ENCODE peak calls at places on chromosome 1, in six cellular contexts. One of them, this sample, is unnamed.
A peak's percentile ranks its signal among the peaks of the same experiment; 100 is the strongest.

GRCh38 chr1:21342961-21343838 is 52.9 kb upstream of the ECE1 start:
- DNase-seq in naive thymus-derived CD4-positive, alpha-beta T cell: no peak
- DNase-seq in NCI-H146: no peak
- DNase-seq in occipital lobe: no peak
- DNase-seq in left lung: no peak
- DNase-seq in GM03348: no peak
- DNase-seq in this sample: no peak

GRCh38 chr1:34917017-34917416 is 12.4 kb downstream of the DLGAP3 start:
- DNase-seq in left lung: no peak
- DNase-seq in NCI-H146: no peak
- DNase-seq in occipital lobe: no peak
- DNase-seq in naive thymus-derived CD4-positive, alpha-beta T cell: no peak
- DNase-seq in GM03348: no peak
- DNase-seq in this sample: no peak

GRCh38 chr1:24970399-24970753 is 40.3 kb upstream of the RUNX3 start:
- DNase-seq in NCI-H146: no peak
- DNase-seq in naive thymus-derived CD4-positive, alpha-beta T cell: no peak
- DNase-seq in GM03348: peak; percentile 63
- DNase-seq in occipital lobe: no peak
- DNase-seq in left lung: no peak
- DNase-seq in this sample: no peak

GRCh38 chr1:198018529-198018928 is 101.4 kb downstream of the LHX9 start:
- DNase-seq in occipital lobe: no peak
- DNase-seq in NCI-H146: no peak
- DNase-seq in left lung: no peak
- DNase-seq in GM03348: peak; percentile 67
- DNase-seq in naive thymus-derived CD4-positive, alpha-beta T cell: no peak
- DNase-seq in this sample: no peak

GRCh38 chr1:6412896-6413295 is 6.8 kb downstream of the HES2 start:
- DNase-seq in naive thymus-derived CD4-positive, alpha-beta T cell: no peak
- DNase-seq in occipital lobe: no peak
- DNase-seq in GM03348: no peak
- DNase-seq in left lung: no peak
- DNase-seq in NCI-H146: peak; percentile 55
- DNase-seq in this sample: no peak

GRCh38 chr1:111302374-111302773 is 11.7 kb downstream of the CHIA start:
- DNase-seq in GM03348: no peak
- DNase-seq in NCI-H146: no peak
- DNase-seq in occipital lobe: no peak
- DNase-seq in left lung: no peak
- DNase-seq in naive thymus-derived CD4-positive, alpha-beta T cell: no peak
- DNase-seq in this sample: no peak

GRCh38 chr1:231238298-231238697 is 2.7 kb upstream of the GNPAT start:
- DNase-seq in naive thymus-derived CD4-positive, alpha-beta T cell: no peak
- DNase-seq in left lung: no peak
- DNase-seq in GM03348: no peak
- DNase-seq in occipital lobe: no peak
- DNase-seq in NCI-H146: no peak
- DNase-seq in this sample: no peak

GRCh38 chr1:67355745-67356424 is 48.2 kb downstream of the IL12RB2 start:
- DNase-seq in left lung: no peak
- DNase-seq in GM03348: peak; percentile 77
- DNase-seq in NCI-H146: no peak
- DNase-seq in occipital lobe: no peak
- DNase-seq in naive thymus-derived CD4-positive, alpha-beta T cell: no peak
- DNase-seq in this sample: no peak

GRCh38 chr1:199009447-199009846 is 370.6 kb downstream of the PTPRC start:
- DNase-seq in left lung: no peak
- DNase-seq in GM03348: no peak
- DNase-seq in occipital lobe: no peak
- DNase-seq in NCI-H146: no peak
- DNase-seq in naive thymus-derived CD4-positive, alpha-beta T cell: no peak
- DNase-seq in this sample: peak; percentile 47